ENCODE peak calls at places on chromosome 16, in seven cellular contexts. J is mucosa of gallbladder; U is stimulated activated CD4-positive, alpha-beta T cell treated with anti-CD3 and anti-CD28 coated beads, Interleukin-12 subunit alpha, Interleukin-12 subunit beta, amount 100 ng/mL, for 48 hours; F is activated CD8-positive, alpha-beta memory T cell treated with anti-CD3 and anti-CD28 coated beads for 1 hour; O is GM23338; V is hypothalamus; M is HT1080. I is an unnamed sample.

GRCh38 chr16:86512860-86513470 is 2.6 kb downstream of the FOXF1 start:
- DNase-seq in M (no peak), V (no peak), O (no peak), F (no peak), J (no peak), U (no peak), I (no peak)

GRCh38 chr16:87384162-87384999 is 805 bp upstream of the FBXO31 start:
- DNase-seq in M (no peak), O (peak), U (no peak), F (no peak), V (no peak), J (no peak), I (no peak)

GRCh38 chr16:48609453-48610023 is 442 bp downstream of the N4BP1 start:
- DNase-seq in F (no peak), V (peak), U (no peak), J (peak), M (no peak), O (peak), I (no peak)

GRCh38 chr16:31507617-31507928 is 618 bp downstream of the RUSF1 start:
- DNase-seq in O (no peak), M (no peak), U (no peak), J (no peak), F (no peak), V (no peak), I (no peak)

GRCh38 chr16:50469744-50470301 is 78.4 kb upstream of the NKD1 start:
- DNase-seq in V (peak), J (no peak), F (no peak), M (no peak), O (peak), U (no peak), I (no peak)

GRCh38 chr16:1534021-1535020 is 855 bp downstream of the TMEM204 start:
- DNase-seq in M (peak), J (no peak), V (no peak), U (peak), O (no peak), F (no peak), I (no peak)

GRCh38 chr16:80526418-80527061 is 14.3 kb upstream of the DYNLRB2 start:
- DNase-seq in M (peak), U (peak), J (peak), F (peak), V (no peak), O (peak), I (no peak)

GRCh38 chr16:69328854-69329316 is 1.5 kb downstream of the PDF start:
- DNase-seq in M (peak), J (no peak), F (no peak), O (no peak), U (no peak), V (no peak), I (no peak)

GRCh38 chr16:57017251-57017650 is 27.9 kb downstream of the NLRC5 start:
- DNase-seq in J (no peak), O (no peak), V (no peak), U (no peak), F (no peak), M (peak), I (no peak)

GRCh38 chr16:49483651-49484451 is 110.2 kb downstream of the C16orf78 start:
- DNase-seq in U (no peak), J (no peak), M (no peak), V (no peak), O (peak), F (no peak), I (no peak)

GRCh38 chr16:4760221-4760910 is 6.6 kb downstream of the ZNF500 start:
- DNase-seq in V (no peak), M (no peak), F (no peak), O (no peak), U (no peak), J (no peak), I (no peak)

GRCh38 chr16:54208262-54208661 is 78.3 kb downstream of the IRX3 start:
- DNase-seq in O (no peak), U (no peak), M (no peak), F (no peak), J (no peak), V (no peak), I (no peak)

GRCh38 chr16:78443300-78443604 is 343.8 kb downstream of the WWOX start:
- DNase-seq in U (no peak), V (no peak), M (no peak), O (no peak), F (no peak), J (no peak), I (no peak)

GRCh38 chr16:58614212-58614611 is 15.4 kb downstream of the CNOT1 start:
- DNase-seq in J (no peak), M (no peak), U (no peak), V (no peak), O (no peak), F (no peak), I (no peak)

GRCh38 chr16:49698931-49699715 is 156.8 kb downstream of the ZNF423 start:
- DNase-seq in J (no peak), V (no peak), U (no peak), F (no peak), O (peak), M (no peak), I (no peak)

GRCh38 chr16:80806957-80807356 is 2.6 kb upstream of the CDYL2 start:
- DNase-seq in M (peak), V (no peak), J (no peak), O (no peak), U (peak), F (no peak), I (no peak)

GRCh38 chr16:84239186-84239790 is 524 bp downstream of the KCNG4 start:
- DNase-seq in F (no peak), J (no peak), U (no peak), V (no peak), M (no peak), O (no peak), I (no peak)

GRCh38 chr16:17541324-17541723 is 70.6 kb upstream of the XYLT1 start:
- DNase-seq in V (no peak), M (no peak), U (no peak), O (no peak), J (no peak), F (no peak), I (no peak)

GRCh38 chr16:58494981-58495860 is 4.7 kb upstream of the NDRG4 start:
- DNase-seq in O (peak), J (peak), V (peak), F (no peak), U (peak), M (peak), I (no peak)

GRCh38 chr16:3789375-3790067 is 72.2 kb upstream of the TRAP1 start:
- DNase-seq in V (no peak), J (no peak), O (no peak), F (no peak), M (no peak), U (no peak), I (no peak)

GRCh38 chr16:48123104-48123788 is 32.5 kb downstream of the ABCC12 start:
- DNase-seq in O (no peak), M (peak), J (no peak), V (no peak), U (peak), F (no peak), I (no peak)

GRCh38 chr16:48538746-48539484 is 71.1 kb downstream of the N4BP1 start:
- DNase-seq in M (no peak), V (no peak), J (no peak), O (peak), U (no peak), F (no peak), I (no peak)

GRCh38 chr16:81461756-81462155 is 17.1 kb downstream of the CMIP start:
- DNase-seq in M (no peak), O (no peak), F (no peak), V (no peak), U (no peak), J (no peak), I (no peak)

GRCh38 chr16:735982-736453 is 4.8 kb downstream of the CIAO3 start:
- DNase-seq in F (no peak), M (no peak), J (no peak), U (peak), V (no peak), O (no peak), I (no peak)

GRCh38 chr16:78005881-78006280 is 16.5 kb upstream of the CLEC3A start:
- DNase-seq in V (no peak), U (peak), J (no peak), O (peak), M (no peak), F (no peak), I (no peak)

GRCh38 chr16:23434380-23434779 is 18.6 kb downstream of the COG7 start:
- DNase-seq in U (peak), M (peak), V (no peak), O (peak), J (peak), F (no peak), I (no peak)

GRCh38 chr16:35639233-35640205 is 2180.1 kb downstream of the TP53TG3F start:
- DNase-seq in M (no peak), V (no peak), O (no peak), J (no peak), U (no peak), F (no peak), I (no peak)

GRCh38 chr16:14198012-14198411 is 126.9 kb downstream of the MRTFB start:
- DNase-seq in M (no peak), V (no peak), U (no peak), J (no peak), F (no peak), O (no peak), I (no peak)

GRCh38 chr16:78211951-78212350 is 112.5 kb downstream of the WWOX start:
- DNase-seq in M (no peak), O (peak), J (no peak), U (no peak), F (no peak), V (no peak), I (no peak)

GRCh38 chr16:81939164-81940067 is 71.9 kb downstream of the SDR42E1 start:
- DNase-seq in M (no peak), F (no peak), V (no peak), U (no peak), J (no peak), O (peak), I (no peak)

GRCh38 chr16:70737377-70738082 is 51.7 kb upstream of the MTSS2 start:
- DNase-seq in U (peak), O (no peak), V (no peak), F (peak), M (no peak), J (peak), I (no peak)

GRCh38 chr16:17470871-17471744 is at the start of gene XYLT1:
- DNase-seq in V (peak), F (no peak), M (peak), O (peak), U (no peak), J (no peak), I (no peak)

GRCh38 chr16:28915181-28915580 is 9.9 kb downstream of the RABEP2 start:
- DNase-seq in O (no peak), U (no peak), V (no peak), F (no peak), M (peak), J (no peak), I (no peak)

GRCh38 chr16:57143125-57143965 is 42.5 kb downstream of the PSME3IP1 start:
- DNase-seq in V (peak), J (no peak), O (no peak), U (no peak), M (no peak), F (no peak), I (no peak)

GRCh38 chr16:88619859-88620655 is 18.3 kb upstream of the IL17C start:
- DNase-seq in M (no peak), U (no peak), F (peak), O (no peak), J (peak), V (no peak), I (no peak)

GRCh38 chr16:74730049-74730683 is 29.5 kb upstream of the MLKL start:
- DNase-seq in U (no peak), F (no peak), J (peak), M (peak), V (no peak), O (no peak), I (no peak)

GRCh38 chr16:26177438-26177837 is 485.7 kb downstream of the HS3ST4 start:
- DNase-seq in F (no peak), U (no peak), O (peak), M (no peak), V (no peak), J (no peak), I (no peak)

GRCh38 chr16:52238710-52239109 is 308.2 kb downstream of the TOX3 start:
- DNase-seq in J (no peak), O (no peak), F (no peak), U (no peak), V (no peak), M (no peak), I (no peak)

GRCh38 chr16:35737076-35737475 is 2277.7 kb downstream of the TP53TG3F start:
- DNase-seq in J (no peak), M (no peak), O (no peak), V (no peak), U (no peak), F (no peak), I (no peak)

I was measured in esophagus squamous epithelium.